ENCODE peak calls at places on chromosomes 12 and 14, in ten cellular contexts. S is astrocyte; K is CD4-positive, CD25-positive, alpha-beta regulatory T cell; J is Peyer's patch; P is osteoblast; V is endothelial cell of umbilical vein; W is ovary; U is effector memory CD4-positive, alpha-beta T cell; N is hepatocyte; F is right lobe of liver. I is an unnamed sample.

GRCh38 chr12:106084048-106084671 is 54.6 kb downstream of the NUAK1 start:
- DNase-seq in K (no peak), V (no peak), P (peak; percentile 90), S (peak; percentile 97), F (no peak), J (no peak), U (no peak), W (no peak), N (no peak), I (no peak)

GRCh38 chr14:50658203-50658602 is 9.9 kb downstream of the SAV1 start:
- DNase-seq in V (peak; percentile 86), K (no peak), W (no peak), S (peak; percentile 57), F (no peak), N (no peak), J (no peak), U (no peak), P (no peak), I (no peak)

GRCh38 chr12:87603727-87604126 is 425.5 kb downstream of the C12orf50 start:
- DNase-seq in K (no peak), V (no peak), P (no peak), S (peak; percentile 19), J (no peak), U (no peak), W (no peak), F (no peak), N (no peak), I (no peak)

GRCh38 chr12:29537292-29537691 is 39.8 kb upstream of the OVCH1 start:
- DNase-seq in K (no peak), F (no peak), J (no peak), V (peak; percentile 27), P (no peak), S (peak; percentile 64), N (no peak), U (no peak), W (no peak), I (no peak)

GRCh38 chr12:111298583-111299436 is 70.1 kb downstream of the PHETA1 start:
- DNase-seq in K (peak; percentile 11), N (peak; percentile 82), F (no peak), P (peak; percentile 95), J (peak; percentile 56), S (peak; percentile 15), W (no peak), U (no peak), V (peak; percentile 41), I (peak; percentile 25)

GRCh38 chr14:102527255-102528232 is 18.0 kb upstream of the ANKRD9 start:
- DNase-seq in N (peak; percentile 37), F (no peak), U (no peak), J (peak; percentile 81), K (no peak), W (no peak), V (no peak), P (peak; percentile 74), S (no peak), I (no peak)

GRCh38 chr14:103194256-103195045 is 71.2 kb downstream of the TNFAIP2 start:
- DNase-seq in U (no peak), J (no peak), N (no peak), P (no peak), V (no peak), W (no peak), K (no peak), F (no peak), S (peak; percentile 63), I (no peak)

GRCh38 chr12:1629338-1630080 is 478 bp downstream of the WNT5B start:
- DNase-seq in W (peak; percentile 54), J (peak; percentile 66), F (no peak), U (no peak), S (no peak), K (no peak), P (peak; percentile 83), N (peak; percentile 38), V (no peak), I (no peak)

GRCh38 chr12:93733928-93734327 is 56.8 kb downstream of the CRADD start:
- DNase-seq in F (no peak), U (no peak), N (no peak), P (no peak), J (no peak), V (no peak), K (no peak), W (no peak), S (no peak), I (no peak)

GRCh38 chr12:43338848-43339526 is 213.0 kb downstream of the ADAMTS20 start:
- DNase-seq in V (peak; percentile 86), F (no peak), N (peak; percentile 62), K (no peak), U (no peak), W (no peak), P (peak; percentile 17), S (peak; percentile 74), J (no peak), I (no peak)

GRCh38 chr12:96094201-96094600 is 58.8 kb upstream of the LTA4H start:
- DNase-seq in J (no peak), S (no peak), P (peak; percentile 39), K (no peak), W (no peak), U (no peak), N (no peak), V (peak; percentile 93), F (no peak), I (no peak)

GRCh38 chr14:40053396-40053795 is 621.2 kb upstream of the FBXO33 start:
- DNase-seq in J (no peak), U (no peak), K (no peak), V (no peak), P (no peak), W (no peak), N (no peak), F (no peak), S (no peak), I (no peak)

GRCh38 chr12:12513416-12514006 is 49.2 kb downstream of the DUSP16 start:
- DNase-seq in N (no peak), U (no peak), F (no peak), J (no peak), K (no peak), W (no peak), V (no peak), S (no peak), P (no peak), I (no peak)

GRCh38 chr14:92143309-92143708 is 21.5 kb downstream of the CPSF2 start:
- DNase-seq in P (no peak), F (no peak), W (no peak), J (no peak), K (no peak), S (no peak), V (no peak), U (no peak), N (no peak), I (no peak)

GRCh38 chr12:123363743-123364531 is 710 bp downstream of the SBNO1 start:
- DNase-seq in N (no peak), S (peak; percentile 12), K (peak; percentile 10), V (peak; percentile 49), J (peak; percentile 60), W (peak; percentile 47), U (no peak), P (peak; percentile 81), F (peak; percentile 65), I (peak; percentile 28)

GRCh38 chr12:96487214-96487613 is 2.2 kb upstream of the CFAP54 start:
- DNase-seq in K (no peak), V (peak; percentile 77), P (peak; percentile 90), U (no peak), F (no peak), J (no peak), N (no peak), S (peak; percentile 89), W (no peak), I (no peak)

DNA sequence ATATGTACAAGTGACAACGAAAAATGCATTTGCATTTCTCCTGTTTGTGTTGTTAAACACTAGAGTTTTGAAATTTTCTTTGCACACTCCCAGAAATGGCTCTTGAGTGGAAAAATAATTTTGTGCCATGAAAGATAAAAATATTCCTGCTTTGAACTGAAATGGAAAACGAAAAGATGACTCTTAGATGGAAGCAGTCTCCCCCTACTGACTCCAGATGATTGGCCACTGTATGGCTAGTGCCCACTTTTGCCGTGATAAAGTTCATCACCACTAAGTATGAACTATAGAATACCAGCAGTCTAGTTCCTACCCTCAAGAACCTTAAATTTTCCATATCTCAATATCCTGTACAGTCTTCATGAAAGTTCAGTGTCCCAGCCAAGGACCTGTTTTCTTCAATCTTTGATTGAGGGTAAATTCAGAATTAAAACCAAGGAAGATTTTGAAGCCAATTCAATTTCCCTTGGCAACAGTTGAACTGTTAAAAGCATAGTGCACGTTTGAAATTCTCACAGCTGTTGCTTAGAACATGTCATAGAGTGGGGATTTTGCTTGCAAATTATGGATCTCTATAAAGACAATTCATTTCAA is 1.6 kb upstream of the PPP2R5E start:
- DNase-seq in U (no peak), J (no peak), K (no peak), V (peak; percentile 64), F (no peak), N (peak; percentile 16), S (no peak), P (peak; percentile 59), W (no peak), I (no peak)
- H3K4me3 ChIP-seq in U (no peak overlapping the region), J (peak overlapping the region; percentile 80), K (peak overlapping the region; percentile 86), V (peak overlapping the region; percentile 91), F (peak overlapping the region; percentile 95), N (peak overlapping the region; percentile 41), S (peak overlapping the region; percentile 97), P (peak overlapping the region; percentile 96), W (peak overlapping the region; percentile 72), I (no peak overlapping the region)

GRCh38 chr14:95301527-95302187 is 18.1 kb downstream of the CLMN start:
- DNase-seq in V (no peak), K (no peak), F (no peak), S (no peak), J (no peak), W (no peak), N (no peak), P (peak; percentile 73), U (no peak), I (no peak)
- H3K4me1 ChIP-seq in V (no peaks in the 10 kb centered on the region), K (no peaks in the 10 kb centered on the region), F (peaks cover 58% of the 10 kb centered on the region), S (no peaks in the 10 kb centered on the region), J (peaks cover 2% of the 10 kb centered on the region), W (no peaks in the 10 kb centered on the region), N (peaks cover 6% of the 10 kb centered on the region), P (no peaks in the 10 kb centered on the region), U (no peaks in the 10 kb centered on the region), I (no peaks in the 10 kb centered on the region)

GRCh38 chr12:27785882-27786570 is 6.0 kb upstream of the MANSC4 start:
- DNase-seq in S (peak; percentile 75), W (no peak), F (no peak), P (peak; percentile 82), K (no peak), U (no peak), N (no peak), J (no peak), V (peak; percentile 39), I (no peak)
- H3K4me3 ChIP-seq in S (no peak overlapping the region), W (no peak overlapping the region), F (no peak overlapping the region), P (no peak overlapping the region), K (no peak overlapping the region), U (no peak overlapping the region), N (no peak overlapping the region), J (no peak overlapping the region), V (no peak overlapping the region), I (no peak overlapping the region)

DNA sequence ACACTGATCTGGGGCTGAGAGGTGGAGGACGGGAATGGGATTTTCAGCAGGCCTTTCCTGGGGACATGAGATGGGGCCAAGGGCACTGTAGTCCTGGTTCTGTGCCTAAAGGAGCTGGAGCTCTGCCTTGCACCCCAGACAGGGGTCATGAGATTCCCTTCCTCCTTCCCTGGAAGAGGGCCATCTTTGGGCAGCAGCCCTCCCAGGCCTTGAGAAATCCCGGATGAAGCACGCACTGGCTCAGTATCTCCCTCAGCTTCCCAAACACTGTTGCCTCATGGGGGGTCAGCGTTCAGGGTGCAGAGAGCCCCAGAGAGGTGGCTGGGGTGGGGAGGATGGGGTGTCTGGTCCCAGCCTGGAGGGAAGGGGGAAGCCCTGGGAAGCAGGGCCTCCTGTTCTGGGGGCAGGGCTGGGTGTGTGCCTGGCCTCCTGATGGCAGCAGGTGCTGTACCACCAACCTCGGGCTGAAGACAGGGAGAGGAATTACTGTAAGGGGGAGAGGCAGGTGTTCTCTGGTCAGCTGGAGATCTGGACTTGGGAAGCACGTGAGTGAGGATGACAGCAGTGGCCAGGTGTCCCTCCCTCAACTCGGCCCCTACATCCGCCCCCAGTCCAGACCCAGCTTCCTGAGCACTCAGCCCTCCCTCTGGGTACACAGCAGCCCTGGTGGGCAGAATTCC is 8.4 kb upstream of the NR4A1 start:
- DNase-seq in K (no peak), U (no peak), F (no peak), J (no peak), W (peak; percentile 72), V (no peak), P (no peak), N (no peak), S (no peak), I (no peak)
- H3K4me1 ChIP-seq in K (peaks cover 20% of the 10 kb centered on the region), U (peaks cover 7% of the 10 kb centered on the region), F (no peaks in the 10 kb centered on the region), J (peaks cover 15% of the 10 kb centered on the region), W (peaks cover 24% of the 10 kb centered on the region), V (peaks cover 29% of the 10 kb centered on the region), P (peaks cover 26% of the 10 kb centered on the region), N (no peaks in the 10 kb centered on the region), S (no peaks in the 10 kb centered on the region), I (peaks cover 9% of the 10 kb centered on the region)

I was measured in naive thymus-derived CD4-positive, alpha-beta T cell.